ENCODE peak calls at places on chromosomes 13 and 19, in seven cellular contexts. P, H, I, O, D, U and X are unnamed samples.

GRCh38 chr13:49495783-49496762 is at the start of gene PHF11:
- DNase-seq in P (peak), H (peak), I (peak), O (peak), D (peak), U (peak), X (peak)

GRCh38 chr13:105346141-105346766 is 1189.2 kb downstream of the EFNB2 start:
- DNase-seq in P (peak), H (no peak), I (no peak), O (no peak), D (no peak), U (no peak), X (no peak)

GRCh38 chr19:18000981-18001836 is 6.8 kb upstream of the ARRDC2 start:
- DNase-seq in P (peak), H (peak), I (peak), O (peak), D (peak), U (peak), X (peak)

GRCh38 chr13:41136396-41137031 is 3.9 kb upstream of the KBTBD6 start:
- DNase-seq in P (no peak), H (no peak), I (no peak), O (no peak), D (no peak), U (no peak), X (no peak)

GRCh38 chr19:13865578-13866462 is 11.1 kb upstream of the NANOS3 start:
- DNase-seq in P (no peak), H (no peak), I (no peak), O (no peak), D (no peak), U (peak), X (no peak)

GRCh38 chr19:51691122-51692064 is 1.7 kb upstream of the SPACA6 start:
- DNase-seq in P (peak), H (no peak), I (no peak), O (no peak), D (no peak), U (peak), X (no peak)

GRCh38 chr19:33177417-33177976 is 16.6 kb upstream of the LRP3 start:
- DNase-seq in P (no peak), H (no peak), I (no peak), O (no peak), D (no peak), U (peak), X (no peak)

GRCh38 chr13:41652735-41653361 is 195.5 kb downstream of the RGCC start:
- DNase-seq in P (peak), H (no peak), I (peak), O (no peak), D (no peak), U (peak), X (no peak)